ENCODE peak calls at places on chromosomes 7 and 10, in seven cellular contexts. One of them, this sample, is unnamed.

GRCh38 chr10:113618338-113618737 is 45.5 kb downstream of the NRAP start:
- DNase-seq in Panc1: no peak
- DNase-seq in colonic mucosa: no peak
- DNase-seq in heart left ventricle: no peak
- DNase-seq in cardiac muscle cell: no peak
- DNase-seq in A673: no peak
- DNase-seq in BJ: no peak
- DNase-seq in this sample: no peak

GRCh38 chr10:104043185-104043830 is 42.4 kb downstream of the COL17A1 start:
- DNase-seq in colonic mucosa: no peak
- DNase-seq in A673: no peak
- DNase-seq in cardiac muscle cell: no peak
- DNase-seq in Panc1: no peak
- DNase-seq in heart left ventricle: no peak
- DNase-seq in BJ: no peak
- DNase-seq in this sample: no peak

GRCh38 chr7:55518836-55519235 is 53.5 kb downstream of the VOPP1 start:
- DNase-seq in colonic mucosa: no peak
- DNase-seq in heart left ventricle: no peak
- DNase-seq in cardiac muscle cell: no peak
- DNase-seq in Panc1: no peak
- DNase-seq in BJ: no peak
- DNase-seq in A673: no peak
- DNase-seq in this sample: no peak

GRCh38 chr7:142478479-142479220 is 220.8 kb upstream of the PRSS58 start:
- DNase-seq in Panc1: no peak
- DNase-seq in BJ: no peak
- DNase-seq in colonic mucosa: peak; percentile 58
- DNase-seq in heart left ventricle: no peak
- DNase-seq in A673: peak; percentile 74
- DNase-seq in cardiac muscle cell: peak; percentile 74
- DNase-seq in this sample: no peak

GRCh38 chr10:5632430-5632829 is 34.0 kb downstream of the ASB13 start:
- DNase-seq in heart left ventricle: no peak
- DNase-seq in Panc1: no peak
- DNase-seq in cardiac muscle cell: no peak
- DNase-seq in BJ: no peak
- DNase-seq in colonic mucosa: peak; percentile 75
- DNase-seq in A673: no peak
- DNase-seq in this sample: no peak

GRCh38 chr10:83935911-83936310 is 203.4 kb upstream of the GHITM start:
- DNase-seq in BJ: no peak
- DNase-seq in Panc1: no peak
- DNase-seq in cardiac muscle cell: no peak
- DNase-seq in colonic mucosa: no peak
- DNase-seq in A673: no peak
- DNase-seq in heart left ventricle: no peak
- DNase-seq in this sample: no peak

GRCh38 chr7:103114576-103115008 is 34.3 kb downstream of the NAPEPLD start:
- DNase-seq in cardiac muscle cell: no peak
- DNase-seq in heart left ventricle: no peak
- DNase-seq in Panc1: no peak
- DNase-seq in BJ: no peak
- DNase-seq in colonic mucosa: no peak
- DNase-seq in A673: no peak
- DNase-seq in this sample: no peak

GRCh38 chr10:121813211-121813812 is 114.5 kb downstream of the ATE1 start:
- DNase-seq in BJ: no peak
- DNase-seq in Panc1: no peak
- DNase-seq in heart left ventricle: no peak
- DNase-seq in A673: no peak
- DNase-seq in cardiac muscle cell: peak; percentile 34
- DNase-seq in colonic mucosa: no peak
- DNase-seq in this sample: no peak

GRCh38 chr10:56567580-56567979 is 206.5 kb upstream of the ZWINT start:
- DNase-seq in colonic mucosa: no peak
- DNase-seq in heart left ventricle: no peak
- DNase-seq in cardiac muscle cell: no peak
- DNase-seq in A673: no peak
- DNase-seq in Panc1: no peak
- DNase-seq in BJ: no peak
- DNase-seq in this sample: no peak

GRCh38 chr10:1152386-1153252 is 96.4 kb downstream of the WDR37 start:
- DNase-seq in colonic mucosa: peak; percentile 12
- DNase-seq in BJ: no peak
- DNase-seq in A673: no peak
- DNase-seq in cardiac muscle cell: no peak
- DNase-seq in Panc1: no peak
- DNase-seq in heart left ventricle: no peak
- DNase-seq in this sample: no peak

GRCh38 chr10:6778992-6779701 is 199.1 kb upstream of the PRKCQ start:
- DNase-seq in colonic mucosa: no peak
- DNase-seq in BJ: peak; percentile 82
- DNase-seq in A673: peak; percentile 73
- DNase-seq in Panc1: no peak
- DNase-seq in cardiac muscle cell: peak; percentile 93
- DNase-seq in heart left ventricle: no peak
- DNase-seq in this sample: no peak

GRCh38 chr10:12488626-12489025 is 139.3 kb downstream of the CAMK1D start:
- DNase-seq in cardiac muscle cell: no peak
- DNase-seq in colonic mucosa: no peak
- DNase-seq in heart left ventricle: no peak
- DNase-seq in BJ: no peak
- DNase-seq in A673: no peak
- DNase-seq in Panc1: no peak
- DNase-seq in this sample: no peak

GRCh38 chr10:29183304-29183918 is 105.5 kb upstream of the LYZL1 start:
- DNase-seq in heart left ventricle: no peak
- DNase-seq in colonic mucosa: no peak
- DNase-seq in Panc1: no peak
- DNase-seq in cardiac muscle cell: no peak
- DNase-seq in A673: no peak
- DNase-seq in BJ: no peak
- DNase-seq in this sample: no peak

GRCh38 chr7:105838273-105839141 is 37.9 kb downstream of the ATXN7L1 start:
- DNase-seq in heart left ventricle: no peak
- DNase-seq in Panc1: no peak
- DNase-seq in BJ: no peak
- DNase-seq in cardiac muscle cell: peak; percentile 37
- DNase-seq in colonic mucosa: peak; percentile 70
- DNase-seq in A673: no peak
- DNase-seq in this sample: no peak

GRCh38 chr7:99126921-99127553 is 16.9 kb downstream of the SMURF1 start:
- DNase-seq in cardiac muscle cell: no peak
- DNase-seq in BJ: no peak
- DNase-seq in heart left ventricle: no peak
- DNase-seq in colonic mucosa: no peak
- DNase-seq in Panc1: no peak
- DNase-seq in A673: no peak
- DNase-seq in this sample: no peak

GRCh38 chr10:30831876-30832726 is 199.6 kb downstream of the ZNF438 start:
- DNase-seq in Panc1: no peak
- DNase-seq in cardiac muscle cell: no peak
- DNase-seq in BJ: no peak
- DNase-seq in colonic mucosa: no peak
- DNase-seq in A673: no peak
- DNase-seq in heart left ventricle: no peak
- DNase-seq in this sample: no peak

GRCh38 chr7:147279516-147279915 is 1162.9 kb downstream of the CNTNAP2 start:
- DNase-seq in heart left ventricle: no peak
- DNase-seq in Panc1: peak; percentile 5
- DNase-seq in cardiac muscle cell: no peak
- DNase-seq in BJ: no peak
- DNase-seq in A673: no peak
- DNase-seq in colonic mucosa: no peak
- DNase-seq in this sample: no peak

GRCh38 chr7:65477326-65477725 is 103.7 kb downstream of the ZNF92 start:
- DNase-seq in A673: peak; percentile 74
- DNase-seq in colonic mucosa: no peak
- DNase-seq in cardiac muscle cell: peak; percentile 34
- DNase-seq in heart left ventricle: no peak
- DNase-seq in Panc1: no peak
- DNase-seq in BJ: no peak
- DNase-seq in this sample: no peak

GRCh38 chr7:11128500-11128899 is 154.8 kb downstream of the PHF14 start:
- DNase-seq in BJ: no peak
- DNase-seq in Panc1: no peak
- DNase-seq in cardiac muscle cell: no peak
- DNase-seq in colonic mucosa: no peak
- DNase-seq in A673: no peak
- DNase-seq in heart left ventricle: no peak
- DNase-seq in this sample: no peak
- H3K4me3 ChIP-seq in BJ: no peak overlapping the region
- H3K4me3 ChIP-seq in Panc1: no peak overlapping the region
- H3K4me3 ChIP-seq in cardiac muscle cell: no peak overlapping the region
- H3K4me3 ChIP-seq in colonic mucosa: no peak overlapping the region
- H3K4me3 ChIP-seq in A673: no peak overlapping the region
- H3K4me3 ChIP-seq in heart left ventricle: no peak overlapping the region
- H3K4me3 ChIP-seq in this sample: no peak overlapping the region

GRCh38 chr7:114310344-114311118 is 104.1 kb upstream of the FOXP2 start:
- DNase-seq in colonic mucosa: no peak
- DNase-seq in Panc1: no peak
- DNase-seq in BJ: no peak
- DNase-seq in A673: no peak
- DNase-seq in cardiac muscle cell: no peak
- DNase-seq in heart left ventricle: no peak
- DNase-seq in this sample: no peak
- TF ChIP-seq CTCF in colonic mucosa: no peak
- TF ChIP-seq CTCF in Panc1: peak; percentile 7
- TF ChIP-seq CTCF in BJ: no peak
- TF ChIP-seq CTCF in A673: peak; percentile 17
- TF ChIP-seq CTCF in cardiac muscle cell: no peak
- TF ChIP-seq CTCF in heart left ventricle: peak; percentile 6
- TF ChIP-seq CTCF in this sample: no peak

DNA sequence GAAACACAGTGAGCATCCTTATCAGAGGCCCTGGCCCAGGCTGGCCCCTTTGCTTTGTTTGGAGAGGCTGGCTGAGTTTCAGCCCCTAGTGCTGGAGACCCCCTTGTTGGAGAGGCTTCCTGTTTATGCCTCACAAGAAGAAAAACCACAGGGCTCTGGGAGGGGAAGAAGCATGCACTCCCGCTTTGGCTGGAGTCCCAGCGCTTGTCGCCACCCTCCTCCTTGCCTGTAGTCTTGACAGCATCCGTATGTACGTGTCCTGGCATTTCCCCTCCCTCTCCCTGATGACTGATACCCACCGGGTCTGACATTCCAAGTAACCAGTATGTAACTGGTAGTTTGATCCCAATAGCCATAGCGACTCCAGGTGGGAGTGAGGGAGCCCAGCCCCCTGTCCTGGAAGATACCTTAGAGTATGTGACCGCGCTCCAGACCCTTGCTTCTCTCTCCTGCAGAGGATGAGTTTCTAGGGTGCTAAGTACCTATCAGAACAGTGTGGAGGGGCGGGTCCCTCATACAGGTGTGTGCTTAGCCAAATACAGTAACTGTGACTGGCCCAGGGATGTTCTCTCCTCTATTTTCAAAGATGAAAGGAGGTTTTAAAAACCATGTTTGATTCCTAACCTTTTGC is 6.8 kb upstream of the ATP6V0E2 start:
- DNase-seq in colonic mucosa: no peak
- DNase-seq in cardiac muscle cell: peak; percentile 93
- DNase-seq in BJ: no peak
- DNase-seq in Panc1: no peak
- DNase-seq in A673: no peak
- DNase-seq in heart left ventricle: no peak
- DNase-seq in this sample: no peak
- H3K4me3 ChIP-seq in colonic mucosa: no peak overlapping the region
- H3K4me3 ChIP-seq in cardiac muscle cell: no peak overlapping the region
- H3K4me3 ChIP-seq in BJ: no peak overlapping the region
- H3K4me3 ChIP-seq in Panc1: no peak overlapping the region
- H3K4me3 ChIP-seq in A673: no peak overlapping the region
- H3K4me3 ChIP-seq in heart left ventricle: no peak overlapping the region
- H3K4me3 ChIP-seq in this sample: no peak overlapping the region

GRCh38 chr10:4538016-4538415 is 288.0 kb upstream of the AKR1E2 start:
- DNase-seq in colonic mucosa: no peak
- DNase-seq in cardiac muscle cell: no peak
- DNase-seq in heart left ventricle: no peak
- DNase-seq in BJ: no peak
- DNase-seq in A673: no peak
- DNase-seq in Panc1: no peak
- DNase-seq in this sample: no peak
- TF ChIP-seq CTCF in colonic mucosa: no peak
- TF ChIP-seq CTCF in cardiac muscle cell: no peak
- TF ChIP-seq CTCF in heart left ventricle: no peak
- TF ChIP-seq CTCF in BJ: no peak
- TF ChIP-seq CTCF in A673: no peak
- TF ChIP-seq CTCF in Panc1: no peak
- TF ChIP-seq CTCF in this sample: no peak

DNA sequence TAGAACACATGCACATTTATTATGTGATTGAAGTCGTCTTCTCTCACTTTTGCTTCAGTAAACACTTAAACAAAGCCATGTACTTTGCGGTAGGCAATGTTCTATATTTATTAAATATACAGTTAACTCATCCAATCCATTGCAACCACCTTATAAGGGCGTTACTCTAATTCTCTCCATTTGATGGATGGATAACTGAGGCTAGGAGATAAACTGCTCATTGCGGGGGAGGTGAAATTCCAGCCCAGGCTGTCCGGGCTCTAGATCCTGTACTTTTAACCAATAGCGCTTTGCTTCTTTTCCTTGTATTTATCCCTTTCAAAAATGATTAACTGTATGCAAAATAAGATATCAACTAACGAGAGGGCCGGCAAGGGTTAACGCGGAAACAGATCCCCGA is 1.2 kb upstream of the PLXDC2 start:
- DNase-seq in colonic mucosa: no peak
- DNase-seq in Panc1: no peak
- DNase-seq in cardiac muscle cell: no peak
- DNase-seq in A673: no peak
- DNase-seq in heart left ventricle: no peak
- DNase-seq in BJ: no peak
- DNase-seq in this sample: no peak
- H3K4me3 ChIP-seq in colonic mucosa: peak overlapping the region; percentile 68
- H3K4me3 ChIP-seq in Panc1: peak overlapping the region; percentile 46
- H3K4me3 ChIP-seq in cardiac muscle cell: peak overlapping the region; percentile 83
- H3K4me3 ChIP-seq in A673: peak overlapping the region; percentile 85
- H3K4me3 ChIP-seq in heart left ventricle: peak overlapping the region; percentile 70
- H3K4me3 ChIP-seq in BJ: no peak overlapping the region
- H3K4me3 ChIP-seq in this sample: no peak overlapping the region

DNA sequence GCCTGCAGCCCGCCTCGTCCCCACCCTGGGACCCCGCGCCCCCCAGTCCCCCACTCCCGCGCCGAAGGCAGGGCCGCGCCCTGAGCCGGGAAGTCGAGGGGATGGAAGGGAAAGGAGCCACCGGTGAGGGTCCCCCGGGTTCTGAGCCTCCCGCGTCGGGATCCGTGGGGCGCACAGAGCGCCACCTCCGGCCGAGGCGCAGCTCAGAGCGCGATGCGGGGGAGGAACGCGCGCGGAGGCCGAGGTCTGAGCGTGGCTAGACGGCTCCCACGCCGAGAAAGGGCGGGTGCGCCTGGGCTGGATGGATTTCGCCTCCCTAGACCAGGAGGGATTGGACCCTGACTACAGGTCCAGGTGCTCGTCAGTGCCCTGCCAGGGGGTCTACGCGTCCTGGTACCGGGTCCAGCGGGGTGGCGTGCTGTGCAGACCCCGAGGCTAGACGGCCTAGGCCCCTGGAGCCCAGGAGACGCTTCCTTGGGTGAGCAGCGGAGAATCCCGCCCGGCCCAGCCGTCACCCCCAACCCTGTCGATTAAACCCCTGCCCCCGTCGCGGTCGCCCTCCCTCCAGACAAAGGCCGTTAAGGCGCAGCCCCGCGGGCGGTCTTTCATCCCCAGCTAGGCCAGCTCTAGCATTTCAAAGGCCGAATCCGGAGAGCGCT is 986 bp upstream of the PDGFA start:
- DNase-seq in BJ: no peak
- DNase-seq in heart left ventricle: no peak
- DNase-seq in cardiac muscle cell: peak; percentile 53
- DNase-seq in colonic mucosa: no peak
- DNase-seq in A673: no peak
- DNase-seq in Panc1: no peak
- DNase-seq in this sample: no peak
- TF ChIP-seq CTCF in BJ: peak; percentile 24
- TF ChIP-seq CTCF in heart left ventricle: no peak
- TF ChIP-seq CTCF in cardiac muscle cell: peak; percentile 34
- TF ChIP-seq CTCF in colonic mucosa: no peak
- TF ChIP-seq CTCF in A673: no peak
- TF ChIP-seq CTCF in Panc1: peak; percentile 80
- TF ChIP-seq CTCF in this sample: no peak

This sample was measured in GM12864.